ENCODE peak calls at places on chromosomes 16 and 17, in eight cellular contexts. U, V, X, L, Y, I, A and G are unnamed samples.

GRCh38 chr16:89261691-89262563 is 44.4 kb downstream of the ZNF778 start:
- DNase-seq in A (no peak), I (no peak), Y (no peak), X (no peak), L (peak; percentile 64), U (peak; percentile 56), V (peak; percentile 54), G (no peak)

GRCh38 chr17:16215965-16216316 is 607 bp upstream of the NCOR1 start:
- DNase-seq in X (no peak), I (no peak), L (no peak), V (no peak), U (no peak), A (peak; percentile 83), Y (peak; percentile 71), G (peak; percentile 31)

GRCh38 chr17:54007855-54008254 is 185.1 kb downstream of the KIF2B start:
- DNase-seq in Y (no peak), A (no peak), V (no peak), I (no peak), L (no peak), X (no peak), U (no peak), G (no peak)

GRCh38 chr17:7318121-7318860 is 3.1 kb upstream of the GPS2 start:
- DNase-seq in Y (no peak), V (no peak), A (no peak), U (no peak), I (no peak), X (no peak), L (peak; percentile 63), G (no peak)

GRCh38 chr17:34727601-34728000 is 148.2 kb downstream of the TMEM132E start:
- DNase-seq in U (no peak), V (no peak), X (no peak), L (no peak), Y (no peak), I (no peak), A (no peak), G (no peak)

GRCh38 chr16:88013091-88013609 is 61.9 kb downstream of the BANP start:
- DNase-seq in I (no peak), L (peak; percentile 56), U (no peak), Y (no peak), V (peak; percentile 81), A (no peak), X (no peak), G (no peak)

GRCh38 chr16:4580245-4580644 is 24.1 kb downstream of the C16orf96 start:
- DNase-seq in L (no peak), X (no peak), A (no peak), Y (no peak), U (peak; percentile 11), I (no peak), V (no peak), G (peak; percentile 87)

GRCh38 chr17:67004191-67004590 is 39.7 kb downstream of the CACNG4 start:
- DNase-seq in A (no peak), X (no peak), L (no peak), V (no peak), Y (no peak), U (no peak), I (no peak), G (no peak)

GRCh38 chr16:2973081-2973480 is 3.9 kb downstream of the PAQR4 start:
- DNase-seq in L (no peak), Y (no peak), I (no peak), U (no peak), A (no peak), X (no peak), V (no peak), G (no peak)

GRCh38 chr16:86388976-86389375 is 121.4 kb upstream of the FOXF1 start:
- DNase-seq in A (no peak), V (no peak), X (no peak), Y (no peak), L (no peak), U (no peak), I (no peak), G (no peak)

GRCh38 chr16:23351360-23351759 is 49.3 kb downstream of the SCNN1B start:
- DNase-seq in X (no peak), I (no peak), Y (no peak), U (no peak), L (peak; percentile 37), V (no peak), A (no peak), G (no peak)

GRCh38 chr16:85982563-85982939 is 83.6 kb downstream of the IRF8 start:
- DNase-seq in A (no peak), V (peak; percentile 87), L (peak; percentile 73), U (no peak), Y (peak; percentile 82), I (peak; percentile 62), X (no peak), G (no peak)

GRCh38 chr17:2418572-2418971 is 17.7 kb upstream of the MNT start:
- DNase-seq in I (no peak), U (peak; percentile 87), X (no peak), L (peak; percentile 81), Y (no peak), V (no peak), A (no peak), G (no peak)

GRCh38 chr16:65757064-65757463 is 609.4 kb upstream of the CDH5 start:
- DNase-seq in I (no peak), Y (no peak), U (no peak), X (no peak), V (no peak), L (no peak), A (no peak), G (no peak)

GRCh38 chr17:4136373-4136772 is 6.5 kb downstream of the ZZEF1 start:
- DNase-seq in X (no peak), Y (no peak), A (no peak), U (no peak), V (peak; percentile 83), L (peak; percentile 74), I (no peak), G (no peak)

GRCh38 chr16:15519767-15520166 is 85.4 kb downstream of the BMERB1 start:
- DNase-seq in V (no peak), U (no peak), I (no peak), Y (no peak), A (no peak), L (no peak), X (no peak), G (no peak)

GRCh38 chr16:73890524-73891500 is 405.8 kb upstream of the PSMD7 start:
- DNase-seq in V (no peak), Y (no peak), L (peak; percentile 74), I (no peak), X (peak; percentile 62), A (peak; percentile 7), U (peak; percentile 52), G (no peak)

GRCh38 chr17:1847191-1847590 is 17.4 kb downstream of the RPA1 start:
- DNase-seq in I (no peak), X (no peak), Y (no peak), L (no peak), U (no peak), A (no peak), V (no peak), G (no peak)

GRCh38 chr16:70725024-70725911 is 39.4 kb upstream of the MTSS2 start:
- DNase-seq in X (no peak), Y (no peak), L (peak; percentile 92), I (peak; percentile 85), V (no peak), U (peak; percentile 80), A (no peak), G (no peak)
- H3K36me3 ChIP-seq in X (no peaks in the 10 kb centered on the region), Y (peaks cover under 1% of the 10 kb centered on the region), L (peaks cover 3% of the 10 kb centered on the region), I (no peaks in the 10 kb centered on the region), V (peaks cover 72% of the 10 kb centered on the region), U (peaks cover 2% of the 10 kb centered on the region), A (peaks cover 26% of the 10 kb centered on the region), G (no peaks in the 10 kb centered on the region)

GRCh38 chr17:64386412-64387144 is 4.1 kb downstream of the PECAM1 start:
- DNase-seq in I (no peak), U (peak; percentile 28), Y (no peak), X (no peak), V (no peak), L (no peak), A (no peak), G (no peak)

GRCh38 chr17:64385187-64386083 is 5.2 kb downstream of the PECAM1 start:
- DNase-seq in X (no peak), U (peak; percentile 96), A (no peak), V (no peak), L (peak; percentile 77), I (peak; percentile 82), Y (peak; percentile 73), G (peak; percentile 98)

GRCh38 chr17:64382184-64382583 is 8.5 kb downstream of the PECAM1 start:
- DNase-seq in L (no peak), V (no peak), I (no peak), U (no peak), Y (no peak), A (no peak), X (no peak), G (no peak)

GRCh38 chr17:64387145-64387473 is 3.6 kb downstream of the PECAM1 start:
- DNase-seq in Y (no peak), I (no peak), A (no peak), X (no peak), U (no peak), L (no peak), V (no peak), G (no peak)

DNA sequence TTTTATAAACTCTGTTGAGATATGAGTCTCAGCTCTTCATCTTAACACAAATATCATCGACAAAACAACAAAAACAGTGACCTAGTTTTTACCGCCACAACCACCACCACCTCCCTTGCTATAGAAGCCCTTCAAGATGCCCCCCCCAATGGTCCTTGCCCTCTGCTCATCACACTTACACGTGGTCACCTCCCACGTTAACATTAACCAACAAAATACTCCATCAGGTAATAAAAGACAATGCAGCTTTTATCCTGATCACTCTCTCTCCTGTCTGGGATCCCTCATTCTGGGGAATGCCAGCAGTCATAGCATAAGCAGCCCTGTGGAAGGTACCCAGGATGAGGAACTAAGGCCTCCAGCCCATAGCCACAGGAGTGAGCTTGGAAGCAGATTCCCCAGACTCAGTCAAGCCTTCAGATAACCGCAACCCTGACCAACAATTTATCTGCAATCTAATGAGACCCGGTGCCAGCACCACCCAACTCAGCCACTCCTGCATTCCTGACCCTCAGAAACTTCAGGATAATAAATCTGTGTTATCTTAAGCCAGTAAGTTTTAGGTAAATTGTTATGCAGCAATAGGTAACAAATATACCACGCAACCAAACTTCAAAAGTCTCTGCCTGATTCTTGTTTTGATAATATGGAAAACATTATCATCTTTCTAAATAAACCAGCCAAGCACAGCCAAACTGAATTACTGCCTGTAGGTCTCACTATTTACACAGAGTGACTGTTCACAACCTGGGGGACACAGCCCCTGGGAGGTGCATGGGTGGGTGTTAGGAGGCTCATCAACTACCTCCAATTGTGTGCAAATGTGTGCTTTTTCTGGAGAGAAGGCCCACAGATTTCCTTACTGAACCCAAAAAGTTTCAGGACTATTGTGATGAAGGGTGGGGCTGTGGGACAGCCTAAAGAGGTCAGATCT is 6.1 kb downstream of the PECAM1 start:
- DNase-seq in X (no peak), L (no peak), V (no peak), A (no peak), U (no peak), Y (no peak), I (no peak), G (peak; percentile 78)
- H3K27ac ChIP-seq in X (no peak overlapping the region), L (peak overlapping the region; percentile 26), V (peak overlapping the region; percentile 99), A (no peak overlapping the region), U (peak overlapping the region; percentile 45), Y (peak overlapping the region; percentile 86), I (peak overlapping the region; percentile 78), G (peak overlapping the region; percentile 94)

GRCh38 chr16:67128887-67129286 is 19.1 kb downstream of the PHAF1 start:
- DNase-seq in X (no peak), I (no peak), L (no peak), V (no peak), Y (no peak), A (no peak), U (no peak), G (no peak)
- H3K36me3 ChIP-seq in X (no peaks in the 10 kb centered on the region), I (peaks cover 54% of the 10 kb centered on the region), L (peaks cover 25% of the 10 kb centered on the region), V (peaks cover 89% of the 10 kb centered on the region), Y (peaks cover 36% of the 10 kb centered on the region), A (peaks cover 44% of the 10 kb centered on the region), U (no peaks in the 10 kb centered on the region), G (peaks cover 3% of the 10 kb centered on the region)

GRCh38 chr17:78526231-78527025 is 50.8 kb downstream of the DNAH17 start:
- DNase-seq in I (no peak), X (peak; percentile 39), Y (no peak), A (no peak), L (no peak), V (peak; percentile 60), U (no peak), G (peak; percentile 22)
- H3K27ac ChIP-seq in I (no peak overlapping the region), X (no peak overlapping the region), Y (no peak overlapping the region), A (no peak overlapping the region), L (no peak overlapping the region), V (no peak overlapping the region), U (no peak overlapping the region), G (no peak overlapping the region)